ENCODE peak calls at places on chromosomes 13 and 19, in four cellular contexts. One of them, this sample, is unnamed. For H3K4me1, the result is how much of the 10 kb centered on the place peaks cover.

GRCh38 chr13:25455146-25455545 is 83.4 kb downstream of the ATP8A2 start:
- DNase-seq in mesendoderm: no peak
- DNase-seq in trophoblast cell: no peak
- DNase-seq in H1: no peak
- DNase-seq in this sample: no peak

GRCh38 chr13:113664751-113665581 is 2.1 kb upstream of the GRK1 start:
- DNase-seq in mesendoderm: no peak
- DNase-seq in trophoblast cell: no peak
- DNase-seq in H1: no peak
- DNase-seq in this sample: no peak

GRCh38 chr19:7202888-7203287 is 91.3 kb downstream of the INSR start:
- DNase-seq in mesendoderm: no peak
- DNase-seq in trophoblast cell: no peak
- DNase-seq in H1: no peak
- DNase-seq in this sample: no peak

GRCh38 chr19:1261512-1261862 is 7.6 kb upstream of the CIRBP start:
- DNase-seq in mesendoderm: peak
- DNase-seq in trophoblast cell: no peak
- DNase-seq in H1: no peak
- DNase-seq in this sample: peak

GRCh38 chr13:78147905-78148304 is 229.3 kb upstream of the EDNRB start:
- DNase-seq in mesendoderm: peak
- DNase-seq in trophoblast cell: peak
- DNase-seq in H1: no peak
- DNase-seq in this sample: peak

GRCh38 chr19:51531349-51532315 is at the start of gene SIGLEC6:
- DNase-seq in mesendoderm: no peak
- DNase-seq in trophoblast cell: peak
- DNase-seq in H1: no peak
- DNase-seq in this sample: no peak

GRCh38 chr13:95087746-95088305 is 213.4 kb downstream of the ABCC4 start:
- DNase-seq in mesendoderm: no peak
- DNase-seq in trophoblast cell: no peak
- DNase-seq in H1: no peak
- DNase-seq in this sample: peak

GRCh38 chr19:13978306-13978705 is 26.0 kb downstream of the DCAF15 start:
- DNase-seq in mesendoderm: peak
- DNase-seq in trophoblast cell: no peak
- DNase-seq in H1: peak
- DNase-seq in this sample: peak

GRCh38 chr19:16588089-16588823 is 16.0 kb upstream of the SLC35E1 start:
- DNase-seq in mesendoderm: no peak
- DNase-seq in trophoblast cell: no peak
- DNase-seq in H1: no peak
- DNase-seq in this sample: no peak

GRCh38 chr19:1315470-1316166 is 29.9 kb downstream of the EFNA2 start:
- DNase-seq in mesendoderm: peak
- DNase-seq in trophoblast cell: no peak
- DNase-seq in H1: peak
- DNase-seq in this sample: peak

GRCh38 chr19:30385666-30386065 is 13.5 kb downstream of the ZNF536 start:
- DNase-seq in mesendoderm: no peak
- DNase-seq in trophoblast cell: no peak
- DNase-seq in H1: no peak
- DNase-seq in this sample: no peak

GRCh38 chr19:18895828-18896341 is at the start of gene CERS1:
- DNase-seq in mesendoderm: peak
- DNase-seq in trophoblast cell: no peak
- DNase-seq in H1: peak
- DNase-seq in this sample: no peak

GRCh38 chr13:113091211-113091771 is 14.3 kb upstream of the F7 start:
- DNase-seq in mesendoderm: no peak
- DNase-seq in trophoblast cell: no peak
- DNase-seq in H1: no peak
- DNase-seq in this sample: no peak

GRCh38 chr13:53201454-53202225 is 173.0 kb downstream of the OLFM4 start:
- DNase-seq in mesendoderm: peak
- DNase-seq in trophoblast cell: no peak
- DNase-seq in H1: peak
- DNase-seq in this sample: no peak

GRCh38 chr13:95153647-95154405 is 147.4 kb downstream of the ABCC4 start:
- DNase-seq in mesendoderm: no peak
- DNase-seq in trophoblast cell: no peak
- DNase-seq in H1: no peak
- DNase-seq in this sample: peak

GRCh38 chr19:18596752-18597157 is 8.2 kb downstream of the REX1BD start:
- DNase-seq in mesendoderm: peak
- DNase-seq in trophoblast cell: peak
- DNase-seq in H1: peak
- DNase-seq in this sample: no peak

GRCh38 chr19:7682175-7682855 is 1.7 kb downstream of the TRAPPC5 start:
- DNase-seq in mesendoderm: no peak
- DNase-seq in trophoblast cell: no peak
- DNase-seq in H1: no peak
- DNase-seq in this sample: no peak

GRCh38 chr19:21439372-21439771 is 42.4 kb downstream of the ZNF493 start:
- DNase-seq in mesendoderm: no peak
- DNase-seq in trophoblast cell: peak
- DNase-seq in H1: no peak
- DNase-seq in this sample: no peak

GRCh38 chr13:109669234-109669612 is 117.2 kb downstream of the IRS2 start:
- DNase-seq in mesendoderm: peak
- DNase-seq in trophoblast cell: no peak
- DNase-seq in H1: no peak
- DNase-seq in this sample: no peak

GRCh38 chr19:53795019-53795418 is 29.1 kb downstream of the NLRP12 start:
- DNase-seq in mesendoderm: no peak
- DNase-seq in trophoblast cell: no peak
- DNase-seq in H1: no peak
- DNase-seq in this sample: no peak

GRCh38 chr13:108943842-108944241 is 314.4 kb downstream of the MYO16 start:
- DNase-seq in mesendoderm: no peak
- DNase-seq in trophoblast cell: no peak
- DNase-seq in H1: no peak
- DNase-seq in this sample: no peak

GRCh38 chr13:95115525-95115924 is 185.7 kb downstream of the ABCC4 start:
- DNase-seq in mesendoderm: no peak
- DNase-seq in trophoblast cell: no peak
- DNase-seq in H1: no peak
- DNase-seq in this sample: no peak

GRCh38 chr13:32587014-32587773 is 942 bp downstream of the PDS5B start:
- DNase-seq in mesendoderm: peak
- DNase-seq in trophoblast cell: peak
- DNase-seq in H1: peak
- DNase-seq in this sample: peak

GRCh38 chr19:48552406-48553322 is 692 bp downstream of the SULT2B1 start:
- DNase-seq in mesendoderm: no peak
- DNase-seq in trophoblast cell: no peak
- DNase-seq in H1: no peak
- DNase-seq in this sample: no peak

GRCh38 chr13:34156841-34157365 is 339.0 kb downstream of the RFC3 start:
- DNase-seq in mesendoderm: peak
- DNase-seq in trophoblast cell: peak
- DNase-seq in H1: no peak
- DNase-seq in this sample: peak

GRCh38 chr13:100490692-100491091 is 97.9 kb downstream of the GGACT start:
- DNase-seq in mesendoderm: peak
- DNase-seq in trophoblast cell: no peak
- DNase-seq in H1: peak
- DNase-seq in this sample: no peak

DNA sequence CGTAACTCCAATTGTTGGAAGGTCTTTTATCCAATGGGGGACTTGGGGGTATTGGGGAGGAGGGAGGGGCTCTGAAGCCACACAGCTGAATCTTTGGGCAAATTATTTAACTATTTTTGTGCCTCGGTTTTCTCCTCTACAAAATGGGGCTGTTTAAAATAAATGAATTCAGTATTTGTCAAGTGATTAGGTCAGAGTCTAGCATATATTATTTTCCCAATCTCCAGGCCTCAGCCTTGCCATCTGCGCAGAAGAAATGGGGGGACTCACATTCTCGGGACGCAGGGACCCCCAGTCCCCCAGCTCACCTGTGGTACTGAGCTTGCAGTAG is 1.5 kb downstream of the TLE5 start:
- DNase-seq in mesendoderm: no peak
- DNase-seq in trophoblast cell: no peak
- DNase-seq in H1: no peak
- DNase-seq in this sample: no peak
- H3K4me1 ChIP-seq in mesendoderm: under half
- H3K4me1 ChIP-seq in trophoblast cell: under half
- H3K4me1 ChIP-seq in H1: under half
- H3K4me1 ChIP-seq in this sample: under half

GRCh38 chr13:112071011-112071901 is 4.3 kb downstream of the SOX1 start:
- DNase-seq in mesendoderm: no peak
- DNase-seq in trophoblast cell: no peak
- DNase-seq in H1: no peak
- DNase-seq in this sample: no peak

GRCh38 chr13:112071902-112072530 is 5.1 kb downstream of the SOX1 start:
- DNase-seq in mesendoderm: no peak
- DNase-seq in trophoblast cell: no peak
- DNase-seq in H1: no peak
- DNase-seq in this sample: no peak

GRCh38 chr13:112073245-112074138 is 6.5 kb downstream of the SOX1 start:
- DNase-seq in mesendoderm: peak
- DNase-seq in trophoblast cell: no peak
- DNase-seq in H1: peak
- DNase-seq in this sample: no peak

GRCh38 chr13:112074139-112074710 is 7.3 kb downstream of the SOX1 start:
- DNase-seq in mesendoderm: no peak
- DNase-seq in trophoblast cell: no peak
- DNase-seq in H1: no peak
- DNase-seq in this sample: no peak

GRCh38 chr13:112072531-112073244 is 5.7 kb downstream of the SOX1 start:
- DNase-seq in mesendoderm: peak
- DNase-seq in trophoblast cell: no peak
- DNase-seq in H1: peak
- DNase-seq in this sample: no peak
- H3K9ac ChIP-seq in mesendoderm: peak
- H3K9ac ChIP-seq in trophoblast cell: no peak
- H3K9ac ChIP-seq in H1: no peak
- H3K9ac ChIP-seq in this sample: no peak

DNA sequence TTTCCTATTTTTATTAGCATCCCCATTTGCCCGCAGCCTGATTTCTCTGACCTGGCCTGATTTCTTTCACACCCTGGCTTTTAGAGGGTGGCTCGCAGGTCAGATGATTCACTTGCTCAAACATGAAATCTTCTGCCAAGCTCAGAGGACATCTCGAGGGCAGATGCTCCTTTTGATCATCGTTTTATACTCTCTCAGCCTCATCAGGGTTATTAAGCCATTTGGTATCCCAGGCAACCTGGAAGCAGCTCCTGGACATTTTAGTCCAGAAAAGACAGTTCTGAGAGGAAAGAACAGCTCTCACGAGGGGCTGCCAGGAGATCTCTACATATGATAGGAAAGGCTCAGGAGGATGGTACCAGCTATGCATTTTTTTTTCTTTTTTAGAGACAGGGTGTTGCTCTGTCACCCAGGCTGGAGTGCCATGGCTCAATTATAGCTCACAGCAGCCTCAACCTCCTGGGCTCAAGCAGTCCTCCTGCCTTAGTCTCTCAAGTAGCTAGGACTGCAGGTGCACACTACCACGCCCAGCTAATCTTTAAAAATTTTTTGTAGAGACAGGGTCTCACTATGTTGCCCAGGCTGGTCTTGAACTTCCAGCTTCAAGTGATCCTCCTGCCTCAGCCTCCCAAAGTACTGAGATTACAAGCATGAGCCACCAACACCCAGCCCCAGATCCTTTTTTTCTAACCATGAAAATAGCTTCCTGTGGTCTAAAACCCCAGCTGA is 165.4 kb downstream of the KATNAL1 start:
- DNase-seq in mesendoderm: no peak
- DNase-seq in trophoblast cell: no peak
- DNase-seq in H1: no peak
- DNase-seq in this sample: peak
- H3K4ac ChIP-seq in mesendoderm: no peak
- H3K4ac ChIP-seq in trophoblast cell: peak
- H3K4ac ChIP-seq in H1: no peak
- H3K4ac ChIP-seq in this sample: peak

DNA sequence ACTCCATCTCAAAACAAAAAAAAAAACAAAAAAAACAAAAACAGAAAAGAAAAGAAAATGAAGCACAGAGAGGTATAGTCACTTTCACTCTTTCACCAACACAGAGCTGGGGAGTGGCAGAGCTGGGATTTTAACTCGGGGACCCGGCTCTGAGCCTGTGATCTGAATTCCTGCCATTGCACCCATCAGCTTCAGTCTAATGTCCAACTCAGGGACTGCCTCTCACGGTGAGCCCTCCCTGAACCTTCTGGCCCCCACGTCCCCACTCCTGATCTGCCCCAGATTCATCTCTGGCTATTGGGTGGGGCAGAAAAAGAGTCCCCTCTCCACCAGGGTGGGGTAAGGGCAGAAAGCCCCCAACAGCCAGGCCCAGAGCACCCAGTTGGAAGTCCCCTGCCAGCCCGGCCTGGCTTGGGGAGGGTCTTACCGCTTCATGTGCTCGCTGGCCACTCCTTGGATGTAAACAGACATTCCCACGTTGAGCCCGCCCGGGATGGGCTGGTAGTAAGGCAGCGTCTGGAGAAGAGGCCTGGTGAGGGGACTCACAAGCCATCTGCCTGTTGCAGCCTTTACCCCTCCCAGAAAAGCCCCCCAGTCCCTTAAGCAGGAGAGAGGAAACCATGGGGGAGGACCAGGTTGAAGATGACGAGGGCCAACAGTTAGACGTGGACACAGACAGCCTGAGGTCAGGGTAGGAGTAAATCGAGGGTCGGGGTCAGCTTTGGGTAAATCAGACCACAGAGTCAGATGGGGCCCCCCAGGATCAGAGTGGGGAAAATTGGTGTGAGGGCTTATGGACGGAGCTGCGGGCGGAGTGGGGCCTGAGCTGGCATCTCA is 523 bp downstream of the LGALS4 start:
- DNase-seq in mesendoderm: no peak
- DNase-seq in trophoblast cell: no peak
- DNase-seq in H1: no peak
- DNase-seq in this sample: no peak
- H3K4me1 ChIP-seq in mesendoderm: under half
- H3K4me1 ChIP-seq in trophoblast cell: under half
- H3K4me1 ChIP-seq in H1: under half
- H3K4me1 ChIP-seq in this sample: under half

GRCh38 chr19:46713781-46714522 is 3.0 kb downstream of the PRKD2 start:
- DNase-seq in mesendoderm: peak
- DNase-seq in trophoblast cell: peak
- DNase-seq in H1: peak
- DNase-seq in this sample: peak
- H3K9ac ChIP-seq in mesendoderm: peak
- H3K9ac ChIP-seq in trophoblast cell: peak
- H3K9ac ChIP-seq in H1: peak
- H3K9ac ChIP-seq in this sample: peak

DNA sequence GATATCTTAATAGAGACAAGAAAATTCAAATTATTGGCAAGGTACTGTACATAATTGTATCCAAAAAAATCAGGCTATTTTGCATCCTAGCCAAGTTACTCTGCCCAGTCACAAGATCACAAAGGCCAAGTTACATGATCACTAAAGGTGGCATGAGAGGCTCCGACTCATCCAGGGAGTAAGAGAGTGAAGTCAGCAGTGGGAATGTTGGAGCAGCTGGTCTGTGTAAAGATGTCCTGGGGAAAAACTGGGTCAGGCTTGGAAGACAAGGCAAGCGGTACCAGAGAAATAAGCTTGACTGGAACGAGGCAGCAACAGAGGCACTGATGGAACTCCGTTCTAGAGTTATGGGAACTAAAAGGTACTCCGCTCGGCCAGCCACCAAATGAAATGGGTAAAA is 50.2 kb upstream of the PSG2 start:
- DNase-seq in mesendoderm: no peak
- DNase-seq in trophoblast cell: no peak
- DNase-seq in H1: no peak
- DNase-seq in this sample: no peak
- H3K4ac ChIP-seq in mesendoderm: no peak
- H3K4ac ChIP-seq in trophoblast cell: no peak
- H3K4ac ChIP-seq in H1: no peak
- H3K4ac ChIP-seq in this sample: no peak

This sample was measured in mesenchymal stem cell.